ENCODE peak calls at places on chromosomes 5 and 9, in eight cellular contexts. A is astrocyte of the cerebellum, C is fibroblast of lung, R is cardiac muscle cell, W is esophagus squamous epithelium, U is right atrium auricular region, G is BJ, X is lower leg skin. K is an unnamed sample.

GRCh38 chr9:84238652-84239051 is 101.9 kb downstream of the SLC28A3 start:
- DNase-seq in A (no peak), C (no peak), R (peak; percentile 10), W (no peak), U (no peak), G (no peak), X (no peak), K (no peak)

GRCh38 chr9:136679431-136679941 is 7.8 kb downstream of the AGPAT2 start:
- DNase-seq in A (no peak), C (no peak), R (peak; percentile 64), W (no peak), U (peak; percentile 79), G (no peak), X (peak; percentile 49), K (no peak)

GRCh38 chr5:169161022-169161680 is 139.8 kb downstream of the SLIT3 start:
- DNase-seq in A (peak; percentile 83), C (peak; percentile 93), R (peak; percentile 98), W (no peak), U (peak; percentile 71), G (peak; percentile 91), X (peak; percentile 73), K (peak; percentile 93)

GRCh38 chr9:128706045-128706444 is 3.7 kb downstream of the PKN3 start:
- DNase-seq in A (no peak), C (no peak), R (no peak), W (no peak), U (no peak), G (no peak), X (no peak), K (no peak)

GRCh38 chr5:40781843-40782409 is 16.2 kb downstream of the PRKAA1 start:
- DNase-seq in A (no peak), C (peak; percentile 63), R (peak; percentile 87), W (no peak), U (no peak), G (no peak), X (no peak), K (no peak)

GRCh38 chr9:135662758-135663450 is at the start of gene LCN9:
- DNase-seq in A (no peak), C (peak; percentile 4), R (peak; percentile 46), W (no peak), U (no peak), G (no peak), X (no peak), K (peak; percentile 53)

GRCh38 chr5:1001406-1002270 is 7.0 kb upstream of the NKD2 start:
- DNase-seq in A (no peak), C (no peak), R (no peak), W (no peak), U (peak; percentile 58), G (no peak), X (no peak), K (no peak)

GRCh38 chr5:156755421-156756087 is 94.5 kb upstream of the PPP1R2B start:
- DNase-seq in A (no peak), C (peak; percentile 3), R (no peak), W (no peak), U (no peak), G (no peak), X (no peak), K (no peak)

GRCh38 chr9:109793196-109793595 is 13.2 kb downstream of the PALM2AKAP2 start:
- DNase-seq in A (no peak), C (peak; percentile 95), R (peak; percentile 79), W (no peak), U (no peak), G (peak; percentile 96), X (peak; percentile 27), K (no peak)
- H3K4me3 ChIP-seq in A (no peak overlapping the region), C (no peak overlapping the region), R (no peak overlapping the region), W (no peak overlapping the region), U (no peak overlapping the region), G (no peak overlapping the region), X (no peak overlapping the region), K (peak overlapping the region; percentile 10)

GRCh38 chr5:113337515-113338140 is 97.2 kb downstream of the TSSK1B start:
- DNase-seq in A (no peak), C (peak; percentile 69), R (no peak), W (no peak), U (no peak), G (no peak), X (no peak), K (no peak)
- H3K4me3 ChIP-seq in A (no peak overlapping the region), C (no peak overlapping the region), R (no peak overlapping the region), W (no peak overlapping the region), U (no peak overlapping the region), G (no peak overlapping the region), X (no peak overlapping the region), K (no peak overlapping the region)

GRCh38 chr5:3102531-3102930 is 351.1 kb upstream of the IRX2 start:
- DNase-seq in A (no peak), C (no peak), R (no peak), W (no peak), U (no peak), G (no peak), X (no peak), K (no peak)
- H3K4me3 ChIP-seq in A (no peak overlapping the region), C (no peak overlapping the region), R (no peak overlapping the region), W (no peak overlapping the region), U (no peak overlapping the region), G (no peak overlapping the region), X (no peak overlapping the region), K (no peak overlapping the region)

GRCh38 chr9:73131376-73131775 is 20.3 kb upstream of the ANXA1 start:
- DNase-seq in A (no peak), C (peak; percentile 24), R (no peak), W (no peak), U (no peak), G (no peak), X (no peak), K (no peak)

GRCh38 chr9:73132034-73132776 is 19.5 kb upstream of the ANXA1 start:
- DNase-seq in A (peak; percentile 73), C (peak; percentile 85), R (peak; percentile 91), W (no peak), U (peak; percentile 83), G (peak; percentile 69), X (peak; percentile 90), K (peak; percentile 86)

GRCh38 chr9:73135394-73135793 is 16.3 kb upstream of the ANXA1 start:
- DNase-seq in A (no peak), C (no peak), R (no peak), W (no peak), U (no peak), G (no peak), X (no peak), K (no peak)

GRCh38 chr9:73133042-73133651 is 18.5 kb upstream of the ANXA1 start:
- DNase-seq in A (no peak), C (no peak), R (no peak), W (no peak), U (no peak), G (no peak), X (no peak), K (no peak)

GRCh38 chr9:73133921-73134407 is 17.7 kb upstream of the ANXA1 start:
- DNase-seq in A (no peak), C (no peak), R (no peak), W (no peak), U (peak; percentile 63), G (no peak), X (peak; percentile 82), K (no peak)
- H3K4me3 ChIP-seq in A (no peak overlapping the region), C (no peak overlapping the region), R (no peak overlapping the region), W (no peak overlapping the region), U (no peak overlapping the region), G (no peak overlapping the region), X (no peak overlapping the region), K (no peak overlapping the region)

DNA sequence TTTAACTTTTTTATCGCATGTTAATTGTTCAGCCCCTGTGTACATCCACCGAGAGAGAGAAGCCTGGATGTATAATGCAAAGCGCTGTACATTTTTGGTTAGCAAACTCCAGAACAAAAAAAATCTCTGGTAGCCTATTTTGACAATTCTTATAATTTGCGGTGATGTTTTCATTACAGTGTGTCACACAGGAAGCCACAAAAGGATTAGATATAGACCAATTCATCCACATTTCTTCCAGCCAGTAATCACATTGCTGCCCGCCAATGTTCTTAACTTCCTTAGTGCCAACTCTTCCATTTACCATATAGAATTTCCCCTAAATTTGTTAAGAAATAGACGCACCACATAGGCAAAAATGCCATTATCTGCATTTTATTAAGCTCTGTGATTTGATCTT is 435.6 kb downstream of the EFNA5 start:
- DNase-seq in A (no peak), C (no peak), R (no peak), W (no peak), U (no peak), G (no peak), X (no peak), K (no peak)
- H3K4me3 ChIP-seq in A (no peak overlapping the region), C (no peak overlapping the region), R (no peak overlapping the region), W (no peak overlapping the region), U (no peak overlapping the region), G (no peak overlapping the region), X (no peak overlapping the region), K (no peak overlapping the region)

DNA sequence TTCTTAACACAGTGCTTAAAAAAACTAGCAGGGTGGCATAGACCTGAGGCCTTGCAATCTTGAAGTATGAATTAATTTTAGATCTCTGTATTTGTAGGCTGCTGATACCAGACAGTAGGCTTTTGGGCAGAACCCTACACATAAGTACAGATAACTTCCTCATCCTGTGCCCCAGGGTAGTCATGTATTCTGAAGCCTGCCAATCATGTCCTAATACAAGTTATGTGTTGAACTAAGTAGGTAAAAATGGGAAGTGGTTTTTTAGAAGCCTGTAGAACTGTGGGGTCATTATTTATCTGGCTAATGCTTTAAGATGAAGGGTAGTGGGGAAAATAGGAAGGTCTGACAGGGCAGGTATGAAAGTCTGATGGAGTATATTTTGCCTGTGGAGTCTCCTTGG is 9.3 kb downstream of the CD180 start:
- DNase-seq in A (no peak), C (no peak), R (no peak), W (no peak), U (no peak), G (no peak), X (no peak), K (no peak)
- H3K4me3 ChIP-seq in A (no peak overlapping the region), C (no peak overlapping the region), R (no peak overlapping the region), W (no peak overlapping the region), U (no peak overlapping the region), G (no peak overlapping the region), X (no peak overlapping the region), K (no peak overlapping the region)